ENCODE peak calls at places on chromosomes 5 and 9, in ten cellular contexts. C is H54, X is uterus, Z is HCT116, Y is heart left ventricle, P is ovary, W is stomach, J is IMR-90, M is GM12891, L is H1. N is an unnamed sample.

GRCh38 chr9:3508531-3509374 is 17.0 kb downstream of the RFX3 start:
- DNase-seq in Z (no peak), P (no peak), J (peak; percentile 37), L (no peak), C (no peak), W (no peak), X (no peak), Y (no peak), M (no peak), N (peak; percentile 42)

GRCh38 chr5:177357459-177358332 is at the start of gene RGS14:
- DNase-seq in J (peak; percentile 47), C (peak; percentile 92), M (peak; percentile 87), Z (no peak), L (no peak), P (no peak), X (no peak), W (peak; percentile 45), Y (no peak), N (peak; percentile 51)

GRCh38 chr5:150081541-150082283 is 4.6 kb downstream of the CSF1R start:
- DNase-seq in W (peak; percentile 30), L (no peak), C (no peak), M (peak; percentile 58), P (peak; percentile 72), Y (peak; percentile 67), X (peak; percentile 11), Z (no peak), J (peak; percentile 26), N (no peak)

GRCh38 chr5:78975035-78975434 is 10.1 kb downstream of the ARSB start:
- DNase-seq in L (no peak), M (no peak), W (no peak), J (no peak), C (no peak), Z (no peak), P (no peak), X (no peak), Y (no peak), N (no peak)

GRCh38 chr9:114168281-114169028 is 13.1 kb downstream of the COL27A1 start:
- DNase-seq in Y (no peak), Z (no peak), P (no peak), J (no peak), C (no peak), L (no peak), M (no peak), W (no peak), X (no peak), N (no peak)

GRCh38 chr9:72977670-72978069 is 24.8 kb upstream of the ALDH1A1 start:
- DNase-seq in P (no peak), M (no peak), X (no peak), Y (no peak), Z (no peak), C (no peak), W (no peak), L (no peak), J (no peak), N (no peak)

GRCh38 chr5:121693864-121694263 is 157.8 kb upstream of the FTMT start:
- DNase-seq in X (no peak), P (no peak), J (no peak), C (peak; percentile 1), W (no peak), L (no peak), M (no peak), Y (no peak), Z (no peak), N (no peak)

GRCh38 chr9:76567086-76567485 is 108.1 kb downstream of the GCNT1 start:
- DNase-seq in C (no peak), J (no peak), X (no peak), P (no peak), Y (no peak), W (no peak), L (no peak), Z (no peak), M (no peak), N (no peak)

GRCh38 chr5:51096859-51097258 is 286.4 kb upstream of the ISL1 start:
- DNase-seq in W (no peak), Z (no peak), J (no peak), Y (no peak), P (no peak), M (no peak), C (no peak), X (no peak), L (no peak), N (no peak)

GRCh38 chr5:1227669-1228068 is 2.5 kb downstream of the SLC6A18 start:
- DNase-seq in P (no peak), L (no peak), W (no peak), J (peak; percentile 5), Y (no peak), C (peak; percentile 82), Z (no peak), M (no peak), X (no peak), N (no peak)

GRCh38 chr5:83553000-83553486 is 81.5 kb downstream of the VCAN start:
- DNase-seq in M (no peak), J (peak; percentile 22), P (no peak), X (peak; percentile 29), W (no peak), C (no peak), Z (no peak), Y (peak; percentile 62), L (no peak), N (no peak)

GRCh38 chr5:103461223-103461622 is 101.4 kb downstream of the NUDT12 start:
- DNase-seq in L (no peak), X (no peak), Z (peak; percentile 16), J (peak; percentile 64), Y (no peak), W (no peak), P (no peak), M (no peak), C (peak; percentile 15), N (no peak)

GRCh38 chr5:144169904-144170275 is 569 bp downstream of the YIPF5 start:
- DNase-seq in L (no peak), Z (no peak), C (no peak), W (no peak), X (no peak), M (no peak), J (no peak), Y (no peak), P (no peak), N (no peak)

DNA sequence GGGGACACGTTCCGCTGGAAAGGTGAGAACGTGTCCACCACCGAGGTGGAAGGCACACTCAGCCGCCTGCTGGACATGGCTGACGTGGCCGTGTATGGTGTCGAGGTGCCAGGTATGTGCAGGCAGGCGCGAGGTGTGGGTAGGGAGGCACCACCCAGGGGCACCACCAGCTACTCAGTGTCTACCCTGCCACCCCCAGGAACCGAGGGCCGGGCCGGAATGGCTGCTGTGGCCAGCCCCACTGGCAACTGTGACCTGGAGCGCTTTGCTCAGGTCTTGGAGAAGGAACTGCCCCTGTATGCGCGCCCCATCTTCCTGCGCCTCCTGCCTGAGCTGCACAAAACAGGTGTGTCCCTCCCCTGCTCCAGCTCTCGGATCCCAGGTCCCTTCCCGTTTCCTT is 15.1 kb downstream of the SLC27A4 start:
- DNase-seq in Z (no peak), W (no peak), X (no peak), M (no peak), P (no peak), C (no peak), J (no peak), L (no peak), Y (no peak), N (no peak)
- TF ChIP-seq POLR2A in Z (no peak), W (no peak), X (no peak), M (no peak), P (no peak), C (no peak), J (no peak), L (no peak), Y (no peak), N (no peak)

GRCh38 chr5:159262859-159263568 is at the start of gene UBLCP1:
- DNase-seq in L (peak; percentile 31), W (peak; percentile 84), J (peak; percentile 73), C (peak; percentile 68), Z (peak; percentile 78), Y (peak; percentile 81), M (peak; percentile 79), P (peak; percentile 81), X (peak; percentile 76), N (peak; percentile 94)
- TF ChIP-seq POLR2A in L (peak; percentile 82), W (no peak), J (peak; percentile 68), C (peak; percentile 74), Z (peak; percentile 89), Y (no peak), M (peak; percentile 89), P (peak; percentile 62), X (no peak), N (peak; percentile 92)

DNA sequence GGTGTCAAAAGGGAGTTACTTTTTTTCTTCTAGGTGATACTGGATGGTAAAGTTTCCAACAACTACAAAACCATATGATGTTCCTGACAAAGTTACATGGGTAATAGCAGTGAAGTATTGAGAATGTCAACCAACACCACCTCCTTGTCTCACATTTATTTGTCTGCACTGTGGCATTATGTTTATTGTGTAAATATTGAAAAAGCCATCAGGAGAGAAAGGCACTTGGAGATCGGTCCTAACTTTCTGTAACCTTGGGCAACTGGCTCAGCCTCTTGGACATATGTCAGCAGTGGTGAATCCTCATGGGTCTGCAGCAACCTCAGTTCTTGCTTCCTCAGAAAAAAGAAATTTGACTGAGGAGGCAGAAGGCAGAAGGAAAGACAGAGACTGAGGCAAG is 50.0 kb upstream of the ICE1 start:
- DNase-seq in C (no peak), M (no peak), L (no peak), X (no peak), P (no peak), J (no peak), Z (no peak), Y (no peak), W (no peak), N (no peak)
- TF ChIP-seq POLR2A in C (no peak), M (no peak), L (no peak), X (no peak), P (no peak), J (no peak), Z (no peak), Y (no peak), W (no peak), N (no peak)

GRCh38 chr9:35650341-35651158 is at the start of gene SIT1:
- DNase-seq in P (no peak), C (no peak), Y (no peak), W (no peak), M (no peak), L (no peak), J (no peak), X (no peak), Z (no peak), N (no peak)
- TF ChIP-seq POLR2A in P (no peak), C (no peak), Y (no peak), W (no peak), M (no peak), L (no peak), J (no peak), X (no peak), Z (no peak), N (no peak)

N was measured in erythroblast.